ENCODE peak calls at places on chromosomes 3 and 15, in five cellular contexts. One of them, this sample, is unnamed.

GRCh38 chr15:89666858-89667705 is 11.8 kb upstream of the KIF7 start:
- DNase-seq in tibial nerve: no peak
- DNase-seq in H54: no peak
- DNase-seq in GM12892: no peak
- DNase-seq in breast epithelium: no peak
- DNase-seq in this sample: no peak

GRCh38 chr15:36696191-36696590 is 116.8 kb downstream of the CDIN1 start:
- DNase-seq in tibial nerve: no peak
- DNase-seq in H54: no peak
- DNase-seq in GM12892: no peak
- DNase-seq in breast epithelium: no peak
- DNase-seq in this sample: no peak

GRCh38 chr15:62850791-62851291 is 191.7 kb upstream of the TPM1 start:
- DNase-seq in GM12892: no peak
- DNase-seq in breast epithelium: no peak
- DNase-seq in H54: peak
- DNase-seq in tibial nerve: no peak
- DNase-seq in this sample: no peak

GRCh38 chr3:138824114-138824506 is 10.6 kb downstream of the PIK3CB start:
- DNase-seq in breast epithelium: no peak
- DNase-seq in tibial nerve: no peak
- DNase-seq in H54: no peak
- DNase-seq in GM12892: no peak
- DNase-seq in this sample: no peak

GRCh38 chr3:35448121-35448520 is 191.2 kb upstream of the ARPP21 start:
- DNase-seq in GM12892: no peak
- DNase-seq in tibial nerve: no peak
- DNase-seq in H54: no peak
- DNase-seq in breast epithelium: no peak
- DNase-seq in this sample: peak

GRCh38 chr15:39427705-39428104 is 153.2 kb upstream of the THBS1 start:
- DNase-seq in tibial nerve: no peak
- DNase-seq in H54: no peak
- DNase-seq in breast epithelium: no peak
- DNase-seq in GM12892: no peak
- DNase-seq in this sample: peak

GRCh38 chr3:114406922-114407321 is 113.1 kb downstream of the TIGIT start:
- DNase-seq in breast epithelium: no peak
- DNase-seq in GM12892: no peak
- DNase-seq in tibial nerve: no peak
- DNase-seq in H54: no peak
- DNase-seq in this sample: no peak

GRCh38 chr3:118972974-118973373 is 61.7 kb downstream of the IGSF11 start:
- DNase-seq in GM12892: no peak
- DNase-seq in H54: no peak
- DNase-seq in tibial nerve: no peak
- DNase-seq in breast epithelium: no peak
- DNase-seq in this sample: no peak

GRCh38 chr3:66747688-66748087 is 246.9 kb upstream of the LRIG1 start:
- DNase-seq in tibial nerve: no peak
- DNase-seq in GM12892: no peak
- DNase-seq in H54: no peak
- DNase-seq in breast epithelium: no peak
- DNase-seq in this sample: no peak

GRCh38 chr3:15439476-15439875 is 12.1 kb downstream of the EAF1 start:
- DNase-seq in breast epithelium: no peak
- DNase-seq in GM12892: no peak
- DNase-seq in tibial nerve: no peak
- DNase-seq in H54: no peak
- DNase-seq in this sample: no peak

GRCh38 chr3:49563040-49563578 is 8.8 kb downstream of the BSN start:
- DNase-seq in tibial nerve: no peak
- DNase-seq in H54: no peak
- DNase-seq in GM12892: no peak
- DNase-seq in breast epithelium: no peak
- DNase-seq in this sample: no peak

GRCh38 chr15:68312701-68313204 is 35.2 kb downstream of the FEM1B start:
- DNase-seq in tibial nerve: no peak
- DNase-seq in H54: no peak
- DNase-seq in breast epithelium: peak
- DNase-seq in GM12892: no peak
- DNase-seq in this sample: no peak

GRCh38 chr3:35422826-35423601 is 216.3 kb upstream of the ARPP21 start:
- DNase-seq in H54: no peak
- DNase-seq in breast epithelium: no peak
- DNase-seq in tibial nerve: no peak
- DNase-seq in GM12892: no peak
- DNase-seq in this sample: no peak

GRCh38 chr3:45442679-45443214 is 54.4 kb downstream of the LARS2 start:
- DNase-seq in GM12892: no peak
- DNase-seq in tibial nerve: no peak
- DNase-seq in breast epithelium: no peak
- DNase-seq in H54: no peak
- DNase-seq in this sample: no peak

GRCh38 chr3:39329493-39329892 is at the start of gene CCR8:
- DNase-seq in tibial nerve: no peak
- DNase-seq in breast epithelium: no peak
- DNase-seq in GM12892: no peak
- DNase-seq in H54: no peak
- DNase-seq in this sample: no peak

GRCh38 chr15:77869021-77869895 is 208.3 kb downstream of the TBC1D2B start:
- DNase-seq in H54: peak
- DNase-seq in breast epithelium: no peak
- DNase-seq in GM12892: no peak
- DNase-seq in tibial nerve: no peak
- DNase-seq in this sample: no peak

GRCh38 chr15:82971223-82971984 is 14.6 kb upstream of the RAMAC start:
- DNase-seq in tibial nerve: no peak
- DNase-seq in breast epithelium: no peak
- DNase-seq in GM12892: no peak
- DNase-seq in H54: no peak
- DNase-seq in this sample: no peak

GRCh38 chr3:195208183-195208582 is 62.8 kb downstream of the XXYLT1 start:
- DNase-seq in breast epithelium: no peak
- DNase-seq in GM12892: no peak
- DNase-seq in H54: no peak
- DNase-seq in tibial nerve: no peak
- DNase-seq in this sample: no peak

GRCh38 chr15:73386886-73387506 is 18.2 kb upstream of the HCN4 start:
- DNase-seq in tibial nerve: no peak
- DNase-seq in GM12892: no peak
- DNase-seq in H54: no peak
- DNase-seq in breast epithelium: no peak
- DNase-seq in this sample: no peak

GRCh38 chr3:8488877-8489865 is 12.5 kb upstream of the LMCD1 start:
- DNase-seq in breast epithelium: no peak
- DNase-seq in GM12892: no peak
- DNase-seq in H54: no peak
- DNase-seq in tibial nerve: no peak
- DNase-seq in this sample: no peak

GRCh38 chr3:154656496-154656895 is 226.5 kb upstream of the GPR149 start:
- DNase-seq in GM12892: no peak
- DNase-seq in breast epithelium: no peak
- DNase-seq in tibial nerve: no peak
- DNase-seq in H54: no peak
- DNase-seq in this sample: no peak

GRCh38 chr15:89500397-89501270 is 4.3 kb upstream of the RHCG start:
- DNase-seq in H54: no peak
- DNase-seq in tibial nerve: no peak
- DNase-seq in GM12892: no peak
- DNase-seq in breast epithelium: no peak
- DNase-seq in this sample: no peak

GRCh38 chr3:106750092-106750491 is 627.1 kb upstream of the CCDC54 start:
- DNase-seq in H54: no peak
- DNase-seq in GM12892: no peak
- DNase-seq in breast epithelium: no peak
- DNase-seq in tibial nerve: no peak
- DNase-seq in this sample: no peak

GRCh38 chr15:34795267-34796081 is at the start of gene ACTC1:
- DNase-seq in GM12892: no peak
- DNase-seq in H54: peak
- DNase-seq in tibial nerve: no peak
- DNase-seq in breast epithelium: no peak
- DNase-seq in this sample: peak

GRCh38 chr3:177300039-177300833 is 103.0 kb upstream of the TBL1XR1 start:
- DNase-seq in tibial nerve: no peak
- DNase-seq in H54: no peak
- DNase-seq in breast epithelium: no peak
- DNase-seq in GM12892: no peak
- DNase-seq in this sample: peak

GRCh38 chr3:115790759-115791158 is 167.4 kb downstream of the GAP43 start:
- DNase-seq in breast epithelium: no peak
- DNase-seq in H54: peak
- DNase-seq in GM12892: no peak
- DNase-seq in tibial nerve: no peak
- DNase-seq in this sample: no peak
- TF ChIP-seq POLR2A in breast epithelium: no peak
- TF ChIP-seq POLR2A in H54: no peak
- TF ChIP-seq POLR2A in GM12892: no peak
- TF ChIP-seq POLR2A in tibial nerve: no peak
- TF ChIP-seq POLR2A in this sample: no peak

DNA sequence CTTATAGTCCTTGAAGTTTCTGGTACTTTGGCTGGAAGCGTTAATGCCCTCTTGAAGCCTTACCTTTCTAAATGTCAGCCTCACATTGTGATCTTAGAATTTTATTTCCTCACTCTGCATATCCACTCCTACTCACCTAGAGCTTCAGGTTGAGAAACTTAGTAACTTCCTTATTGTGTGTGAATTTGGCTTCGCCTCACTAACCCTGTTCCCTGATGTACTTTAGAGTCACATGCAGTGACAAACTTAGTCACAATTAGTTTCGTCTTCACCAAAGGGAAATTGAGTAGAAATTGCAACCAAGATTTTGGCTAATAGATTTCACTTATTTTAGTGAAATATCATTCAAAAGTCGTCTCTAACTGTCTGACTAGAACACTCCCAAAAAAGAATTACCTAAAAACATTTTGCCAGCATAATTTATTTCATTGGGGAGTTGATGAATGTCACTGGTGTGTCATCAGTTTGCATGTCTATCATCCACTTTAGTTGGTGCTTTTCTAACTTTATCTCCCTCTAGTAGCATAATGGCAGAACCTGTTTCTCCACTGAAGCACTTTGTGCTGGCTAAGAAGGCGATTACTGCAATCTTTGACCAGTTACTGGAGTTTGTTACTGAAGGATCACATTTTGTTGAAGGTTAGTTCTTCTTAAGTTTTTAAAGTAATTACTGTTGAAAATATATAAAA is 960 bp downstream of the MFN1 start:
- DNase-seq in GM12892: peak
- DNase-seq in H54: no peak
- DNase-seq in breast epithelium: no peak
- DNase-seq in tibial nerve: no peak
- DNase-seq in this sample: peak
- TF ChIP-seq POLR2A in GM12892: no peak
- TF ChIP-seq POLR2A in H54: no peak
- TF ChIP-seq POLR2A in breast epithelium: no peak
- TF ChIP-seq POLR2A in tibial nerve: no peak
- TF ChIP-seq POLR2A in this sample: no peak

GRCh38 chr15:92803852-92804609 is 96.1 kb upstream of the CHD2 start:
- DNase-seq in GM12892: no peak
- DNase-seq in tibial nerve: peak
- DNase-seq in H54: no peak
- DNase-seq in breast epithelium: peak
- DNase-seq in this sample: peak
- TF ChIP-seq POLR2A in GM12892: no peak
- TF ChIP-seq POLR2A in tibial nerve: peak
- TF ChIP-seq POLR2A in H54: no peak
- TF ChIP-seq POLR2A in breast epithelium: no peak
- TF ChIP-seq POLR2A in this sample: peak

GRCh38 chr3:38117163-38117716 is 19.7 kb downstream of the ACAA1 start:
- DNase-seq in GM12892: no peak
- DNase-seq in breast epithelium: peak
- DNase-seq in tibial nerve: no peak
- DNase-seq in H54: peak
- DNase-seq in this sample: no peak

GRCh38 chr3:38119802-38120689 is 16.9 kb downstream of the ACAA1 start:
- DNase-seq in H54: no peak
- DNase-seq in tibial nerve: no peak
- DNase-seq in GM12892: no peak
- DNase-seq in breast epithelium: peak
- DNase-seq in this sample: no peak

GRCh38 chr3:38117748-38118420 is 19.0 kb downstream of the ACAA1 start:
- DNase-seq in breast epithelium: peak
- DNase-seq in GM12892: peak
- DNase-seq in H54: peak
- DNase-seq in tibial nerve: peak
- DNase-seq in this sample: peak

GRCh38 chr3:38119248-38119544 is 17.7 kb downstream of the ACAA1 start:
- DNase-seq in H54: no peak
- DNase-seq in breast epithelium: no peak
- DNase-seq in tibial nerve: no peak
- DNase-seq in GM12892: no peak
- DNase-seq in this sample: no peak

GRCh38 chr3:38118421-38119247 is 18.3 kb downstream of the ACAA1 start:
- DNase-seq in breast epithelium: no peak
- DNase-seq in H54: no peak
- DNase-seq in tibial nerve: no peak
- DNase-seq in GM12892: no peak
- DNase-seq in this sample: no peak
- TF ChIP-seq POLR2A in breast epithelium: no peak
- TF ChIP-seq POLR2A in H54: no peak
- TF ChIP-seq POLR2A in tibial nerve: no peak
- TF ChIP-seq POLR2A in GM12892: no peak
- TF ChIP-seq POLR2A in this sample: no peak